ENCODE peak calls at places on chromosomes 6 and 20, in six cellular contexts. Y is CD8-positive, alpha-beta T cell; S is NCI-H69; W is epithelial cell of prostate; M is HFFc6; G is SW 1271. T is an unnamed sample.
A peak's percentile ranks its signal among the peaks of the same experiment; 100 is the strongest.

GRCh38 chr20:16555754-16556153 is 17.5 kb downstream of the KIF16B start:
- DNase-seq in M (no peak), W (no peak), G (no peak), S (no peak), Y (no peak), T (no peak)

GRCh38 chr6:12148317-12148801 is 136.2 kb downstream of the HIVEP1 start:
- DNase-seq in M (peak; percentile 82), Y (no peak), W (no peak), S (no peak), G (no peak), T (no peak)

GRCh38 chr6:95601133-95601532 is 23.8 kb downstream of the MANEA start:
- DNase-seq in G (no peak), Y (no peak), W (no peak), S (no peak), M (no peak), T (no peak)

GRCh38 chr6:149095842-149096241 is 221.7 kb upstream of the TAB2 start:
- DNase-seq in S (no peak), Y (no peak), W (no peak), G (no peak), M (no peak), T (no peak)

GRCh38 chr6:114364295-114364694 is 21.5 kb upstream of the HS3ST5 start:
- DNase-seq in M (no peak), S (peak; percentile 12), Y (no peak), W (peak; percentile 31), G (no peak), T (no peak)

GRCh38 chr20:48823960-48824497 is 3.8 kb downstream of the PREX1 start:
- DNase-seq in Y (peak; percentile 65), W (peak; percentile 45), M (peak; percentile 83), S (no peak), G (no peak), T (no peak)

GRCh38 chr20:57278457-57278856 is 12.0 kb upstream of the BMP7 start:
- DNase-seq in Y (no peak), S (no peak), G (no peak), W (no peak), M (no peak), T (no peak)

GRCh38 chr6:13425971-13426931 is 61.1 kb downstream of the GFOD1 start:
- DNase-seq in G (no peak), S (no peak), W (peak; percentile 55), M (peak; percentile 45), Y (no peak), T (no peak)

GRCh38 chr20:57788936-57789613 is 79.3 kb upstream of the PMEPA1 start:
- DNase-seq in Y (no peak), M (no peak), S (no peak), W (no peak), G (no peak), T (no peak)

GRCh38 chr20:10634190-10634589 is 39.6 kb downstream of the JAG1 start:
- DNase-seq in G (no peak), M (no peak), Y (no peak), W (no peak), S (peak; percentile 45), T (no peak)

GRCh38 chr6:168121308-168121665 is 42.3 kb upstream of the FRMD1 start:
- DNase-seq in M (no peak), S (no peak), G (no peak), W (no peak), Y (no peak), T (no peak)

GRCh38 chr20:35039146-35039545 is 53.5 kb downstream of the TRPC4AP start:
- DNase-seq in M (no peak), Y (no peak), G (no peak), W (peak; percentile 57), S (no peak), T (no peak)

GRCh38 chr6:139762587-139763031 is 388.2 kb upstream of the CITED2 start:
- DNase-seq in Y (no peak), M (no peak), G (no peak), W (no peak), S (no peak), T (no peak)

GRCh38 chr6:15607603-15608002 is 55.2 kb downstream of the DTNBP1 start:
- DNase-seq in W (no peak), G (no peak), Y (no peak), M (no peak), S (no peak), T (no peak)

GRCh38 chr6:3283641-3284435 is 25.1 kb downstream of the PSMG4 start:
- DNase-seq in G (no peak), W (no peak), Y (no peak), S (no peak), M (no peak), T (no peak)

GRCh38 chr6:135505222-135505621 is 7.7 kb upstream of the AHI1 start:
- DNase-seq in G (no peak), M (no peak), Y (no peak), W (no peak), S (no peak), T (no peak)

GRCh38 chr20:58188496-58188895 is 40.0 kb downstream of the ANKRD60 start:
- DNase-seq in Y (no peak), S (no peak), G (no peak), M (no peak), W (no peak), T (no peak)

T was measured in central memory CD4-positive, alpha-beta T cell.